ENCODE peak calls at places on chromosomes 1 and 21, in ten cellular contexts. H is stomach; E is Daoy; I is CD4-positive, CD25-positive, alpha-beta regulatory T cell; F is thyroid gland; D is esophagus squamous epithelium; J is cardiac muscle cell; Q is iPS-NIHi11; N is AG04450; G is osteocyte. V is an unnamed sample.

GRCh38 chr1:109783436-109783835 is 19.7 kb upstream of the EPS8L3 start:
- DNase-seq in H (peak), E (peak), I (no peak), F (peak), D (no peak), J (peak), Q (peak), N (no peak), G (no peak), V (no peak)

GRCh38 chr1:150555198-150555970 is 6.2 kb downstream of the ADAMTSL4 start:
- DNase-seq in H (no peak), E (no peak), I (no peak), F (no peak), D (no peak), J (no peak), Q (no peak), N (no peak), G (no peak), V (no peak)

GRCh38 chr1:88608139-88608943 is 75.7 kb upstream of the PKN2 start:
- DNase-seq in H (no peak), E (peak), I (peak), F (no peak), D (no peak), J (peak), Q (peak), N (peak), G (no peak), V (peak)

GRCh38 chr1:152654110-152654509 is 9.1 kb upstream of the LCE2D start:
- DNase-seq in H (peak), E (peak), I (peak), F (peak), D (no peak), J (no peak), Q (peak), N (no peak), G (no peak), V (peak)

GRCh38 chr1:92487078-92487605 is 417 bp upstream of the GFI1 start:
- DNase-seq in H (no peak), E (no peak), I (no peak), F (no peak), D (no peak), J (no peak), Q (no peak), N (no peak), G (no peak), V (no peak)

GRCh38 chr21:25626752-25627151 is 12.3 kb upstream of the JAM2 start:
- DNase-seq in H (no peak), E (no peak), I (no peak), F (peak), D (no peak), J (no peak), Q (peak), N (no peak), G (no peak), V (peak)

GRCh38 chr1:116853680-116854191 is 56.0 kb upstream of the PTGFRN start:
- DNase-seq in H (peak), E (peak), I (no peak), F (no peak), D (no peak), J (no peak), Q (peak), N (no peak), G (no peak), V (peak)

GRCh38 chr1:174942547-174943255 is 57.0 kb upstream of the CACYBP start:
- DNase-seq in H (no peak), E (no peak), I (no peak), F (no peak), D (no peak), J (no peak), Q (no peak), N (no peak), G (no peak), V (peak)

GRCh38 chr1:12161324-12161661 is 5.5 kb upstream of the TNFRSF1B start:
- DNase-seq in H (no peak), E (no peak), I (no peak), F (no peak), D (no peak), J (no peak), Q (no peak), N (no peak), G (no peak), V (no peak)

GRCh38 chr1:36570478-36571060 is 87.9 kb upstream of the CSF3R start:
- DNase-seq in H (no peak), E (no peak), I (no peak), F (no peak), D (no peak), J (no peak), Q (no peak), N (no peak), G (no peak), V (no peak)

GRCh38 chr1:223429821-223430220 is 36.6 kb downstream of the CCDC185 start:
- DNase-seq in H (no peak), E (peak), I (no peak), F (no peak), D (no peak), J (no peak), Q (no peak), N (no peak), G (no peak), V (no peak)

GRCh38 chr1:87113313-87113712 is 198.9 kb downstream of the HS2ST1 start:
- DNase-seq in H (no peak), E (peak), I (no peak), F (peak), D (no peak), J (no peak), Q (no peak), N (peak), G (no peak), V (no peak)

GRCh38 chr1:44628962-44629756 is 45.1 kb downstream of the TMEM53 start:
- DNase-seq in H (no peak), E (peak), I (no peak), F (no peak), D (no peak), J (no peak), Q (no peak), N (peak), G (no peak), V (no peak)

GRCh38 chr1:9603307-9603706 is 14.6 kb downstream of the TMEM201 start:
- DNase-seq in H (no peak), E (no peak), I (no peak), F (no peak), D (no peak), J (no peak), Q (no peak), N (no peak), G (no peak), V (no peak)

GRCh38 chr1:232786845-232787455 is 18.3 kb upstream of the MAP10 start:
- DNase-seq in H (no peak), E (no peak), I (peak), F (no peak), D (no peak), J (no peak), Q (no peak), N (no peak), G (no peak), V (no peak)

GRCh38 chr1:20634065-20634593 is 871 bp downstream of the PINK1 start:
- DNase-seq in H (no peak), E (no peak), I (no peak), F (no peak), D (no peak), J (no peak), Q (no peak), N (no peak), G (no peak), V (no peak)

GRCh38 chr1:11749203-11749689 is 12.7 kb upstream of the C1orf167 start:
- DNase-seq in H (peak), E (peak), I (peak), F (no peak), D (no peak), J (peak), Q (peak), N (no peak), G (no peak), V (peak)

GRCh38 chr1:41476807-41477361 is 7.6 kb downstream of the EDN2 start:
- DNase-seq in H (peak), E (no peak), I (no peak), F (peak), D (no peak), J (no peak), Q (no peak), N (no peak), G (no peak), V (no peak)

GRCh38 chr1:226637147-226637935 is 88.8 kb downstream of the STUM start:
- DNase-seq in H (no peak), E (no peak), I (no peak), F (no peak), D (no peak), J (no peak), Q (peak), N (no peak), G (no peak), V (no peak)

GRCh38 chr1:24277420-24278169 is 41.6 kb upstream of the GRHL3 start:
- DNase-seq in H (no peak), E (peak), I (peak), F (no peak), D (no peak), J (no peak), Q (no peak), N (no peak), G (no peak), V (no peak)

GRCh38 chr21:38286739-38287426 is 30.1 kb downstream of the KCNJ15 start:
- DNase-seq in H (no peak), E (no peak), I (no peak), F (no peak), D (no peak), J (no peak), Q (no peak), N (no peak), G (no peak), V (no peak)

GRCh38 chr1:207389728-207390464 is 64.2 kb upstream of the CR2 start:
- DNase-seq in H (no peak), E (peak), I (no peak), F (no peak), D (no peak), J (no peak), Q (no peak), N (peak), G (no peak), V (no peak)

GRCh38 chr1:150162862-150163706 is 13.4 kb downstream of the PLEKHO1 start:
- DNase-seq in H (peak), E (peak), I (no peak), F (peak), D (peak), J (peak), Q (peak), N (peak), G (peak), V (peak)

GRCh38 chr1:166490437-166490784 is 323.6 kb upstream of the FAM78B start:
- DNase-seq in H (no peak), E (no peak), I (no peak), F (no peak), D (no peak), J (no peak), Q (no peak), N (no peak), G (no peak), V (no peak)

GRCh38 chr21:17440955-17441354 is 71.9 kb upstream of the CXADR start:
- DNase-seq in H (no peak), E (no peak), I (no peak), F (no peak), D (no peak), J (no peak), Q (no peak), N (no peak), G (no peak), V (no peak)

GRCh38 chr1:151819951-151820623 is 11.5 kb downstream of the RORC start:
- DNase-seq in H (peak), E (peak), I (no peak), F (no peak), D (no peak), J (no peak), Q (no peak), N (no peak), G (no peak), V (no peak)

GRCh38 chr1:42742617-42743301 is 2.7 kb upstream of the CLDN19 start:
- DNase-seq in H (no peak), E (no peak), I (no peak), F (no peak), D (no peak), J (no peak), Q (no peak), N (no peak), G (no peak), V (no peak)

GRCh38 chr1:88736633-88737248 is 52.7 kb downstream of the PKN2 start:
- DNase-seq in H (no peak), E (peak), I (peak), F (no peak), D (no peak), J (no peak), Q (peak), N (no peak), G (no peak), V (no peak)

GRCh38 chr1:94025383-94026340 is 95.3 kb downstream of the ABCA4 start:
- DNase-seq in H (no peak), E (peak), I (peak), F (peak), D (no peak), J (peak), Q (peak), N (no peak), G (no peak), V (peak)

GRCh38 chr1:205446828-205447227 is 9.0 kb downstream of the BLACAT1 start:
- DNase-seq in H (no peak), E (no peak), I (no peak), F (no peak), D (no peak), J (no peak), Q (no peak), N (no peak), G (no peak), V (no peak)

GRCh38 chr1:201513498-201514243 is 6.7 kb upstream of the CSRP1 start:
- DNase-seq in H (no peak), E (no peak), I (no peak), F (no peak), D (no peak), J (no peak), Q (no peak), N (no peak), G (no peak), V (peak)

GRCh38 chr21:45528028-45528705 is 14.1 kb downstream of the SLC19A1 start:
- DNase-seq in H (peak), E (no peak), I (no peak), F (peak), D (no peak), J (no peak), Q (no peak), N (no peak), G (no peak), V (no peak)

GRCh38 chr1:183922197-183922596 is 115.3 kb downstream of the COLGALT2 start:
- DNase-seq in H (no peak), E (no peak), I (no peak), F (no peak), D (no peak), J (no peak), Q (no peak), N (no peak), G (no peak), V (no peak)

GRCh38 chr1:20411196-20411980 is 74.6 kb downstream of the CAMK2N1 start:
- DNase-seq in H (no peak), E (peak), I (no peak), F (no peak), D (no peak), J (no peak), Q (no peak), N (peak), G (no peak), V (no peak)

GRCh38 chr21:44933938-44934260 is 5.9 kb upstream of the SLX9 start:
- DNase-seq in H (no peak), E (no peak), I (no peak), F (no peak), D (no peak), J (no peak), Q (no peak), N (no peak), G (no peak), V (no peak)

GRCh38 chr1:161726631-161727342 is 5.4 kb downstream of the FCRLB start:
- DNase-seq in H (peak), E (peak), I (peak), F (peak), D (peak), J (peak), Q (peak), N (peak), G (peak), V (no peak)

V was measured in pons.